ENCODE peak calls at places on chromosome 18, in six cellular contexts. I, F, U, E, Z and G are unnamed samples.

GRCh38 chr18:12271376-12272235 is 17.4 kb downstream of the CIDEA start:
- DNase-seq in E (no peak), I (peak; percentile 51), F (no peak), U (peak; percentile 65), Z (peak; percentile 89), G (peak; percentile 85)

GRCh38 chr18:12307251-12307736 is 747 bp upstream of the TUBB6 start:
- DNase-seq in U (peak; percentile 63), Z (peak; percentile 47), I (no peak), F (no peak), E (no peak), G (no peak)

GRCh38 chr18:499351-500229 is 911 bp downstream of the COLEC12 start:
- DNase-seq in E (no peak), U (peak; percentile 27), Z (no peak), I (peak; percentile 48), F (no peak), G (no peak)

GRCh38 chr18:23583071-23583865 is 3.0 kb downstream of the NPC1 start:
- DNase-seq in Z (no peak), F (no peak), U (no peak), E (no peak), I (no peak), G (no peak)

GRCh38 chr18:68177807-68178702 is 536.9 kb downstream of the TMX3 start:
- DNase-seq in I (peak; percentile 42), E (peak; percentile 97), F (no peak), U (peak; percentile 91), Z (peak; percentile 54), G (peak; percentile 8)

GRCh38 chr18:74493689-74494088 is 2.5 kb upstream of the CNDP2 start:
- DNase-seq in E (peak; percentile 20), F (no peak), U (peak; percentile 59), I (no peak), Z (peak; percentile 70), G (no peak)

GRCh38 chr18:29074147-29074546 is 897.2 kb upstream of the CDH2 start:
- DNase-seq in E (no peak), I (no peak), F (no peak), Z (no peak), U (no peak), G (no peak)

GRCh38 chr18:34352385-34353163 is 127.9 kb upstream of the NOL4 start:
- DNase-seq in I (no peak), E (no peak), F (no peak), U (no peak), Z (peak; percentile 66), G (no peak)

GRCh38 chr18:14026199-14026598 is 106.0 kb downstream of the ZNF519 start:
- DNase-seq in I (no peak), U (no peak), Z (no peak), E (no peak), F (no peak), G (no peak)

GRCh38 chr18:55884498-55884897 is 296.5 kb upstream of the TCF4 start:
- DNase-seq in F (no peak), U (no peak), I (no peak), E (no peak), Z (no peak), G (no peak)

GRCh38 chr18:13264986-13265900 is 46.7 kb downstream of the LDLRAD4 start:
- DNase-seq in I (no peak), Z (no peak), U (no peak), F (no peak), E (no peak), G (no peak)

GRCh38 chr18:33837191-33837590 is 259.2 kb downstream of the ASXL3 start:
- DNase-seq in I (no peak), Z (no peak), E (no peak), F (no peak), U (no peak), G (no peak)

GRCh38 chr18:32769242-32770180 is 3.3 kb downstream of the KLHL14 start:
- DNase-seq in Z (no peak), E (no peak), F (no peak), I (no peak), U (no peak), G (no peak)

GRCh38 chr18:58313491-58314032 is 269.5 kb downstream of the NEDD4L start:
- DNase-seq in I (no peak), E (no peak), Z (no peak), U (peak; percentile 43), F (no peak), G (no peak)

GRCh38 chr18:13513481-13513880 is 212.9 kb downstream of the FAM210A start:
- DNase-seq in Z (no peak), F (no peak), I (no peak), U (no peak), E (no peak), G (no peak)

GRCh38 chr18:56038258-56039030 is 450.5 kb upstream of the TCF4 start:
- DNase-seq in Z (no peak), E (no peak), U (no peak), F (no peak), I (no peak), G (no peak)

GRCh38 chr18:51266736-51267135 is 69.3 kb upstream of the MEX3C start:
- DNase-seq in U (peak; percentile 74), F (no peak), E (no peak), Z (peak; percentile 19), I (no peak), G (peak; percentile 10)

GRCh38 chr18:60350975-60351374 is 21.6 kb downstream of the MC4R start:
- DNase-seq in U (no peak), F (no peak), E (no peak), I (no peak), Z (no peak), G (no peak)

GRCh38 chr18:7224198-7224597 is 6.7 kb upstream of the LRRC30 start:
- DNase-seq in E (no peak), Z (no peak), I (no peak), F (no peak), U (no peak), G (no peak)